ENCODE peak calls at places on chromosomes 1 and 21, in seven cellular contexts. One of them, this sample, is unnamed.
A peak's percentile ranks its signal among the peaks of the same experiment; 100 is the strongest.

GRCh38 chr1:2650967-2651645 is 18.3 kb upstream of the MMEL1 start:
- DNase-seq in mucosa of descending colon: peak; percentile 6
- DNase-seq in spleen: peak; percentile 37
- DNase-seq in progenitor cell of endocrine pancreas: no peak
- DNase-seq in ascending aorta: peak; percentile 55
- DNase-seq in left lung: no peak
- DNase-seq in endodermal cell: no peak
- DNase-seq in this sample: no peak

GRCh38 chr1:111214884-111215283 is 12.6 kb upstream of the CHI3L2 start:
- DNase-seq in mucosa of descending colon: no peak
- DNase-seq in spleen: no peak
- DNase-seq in progenitor cell of endocrine pancreas: no peak
- DNase-seq in ascending aorta: no peak
- DNase-seq in left lung: no peak
- DNase-seq in endodermal cell: no peak
- DNase-seq in this sample: no peak

GRCh38 chr21:43190544-43191340 is 21.9 kb downstream of the CRYAA start:
- DNase-seq in mucosa of descending colon: peak; percentile 15
- DNase-seq in spleen: peak; percentile 41
- DNase-seq in progenitor cell of endocrine pancreas: peak; percentile 3
- DNase-seq in ascending aorta: peak; percentile 53
- DNase-seq in left lung: peak; percentile 15
- DNase-seq in endodermal cell: peak; percentile 42
- DNase-seq in this sample: no peak

GRCh38 chr1:31063636-31064035 is 1.9 kb downstream of the PUM1 start:
- DNase-seq in mucosa of descending colon: no peak
- DNase-seq in spleen: no peak
- DNase-seq in progenitor cell of endocrine pancreas: no peak
- DNase-seq in ascending aorta: no peak
- DNase-seq in left lung: no peak
- DNase-seq in endodermal cell: no peak
- DNase-seq in this sample: no peak

GRCh38 chr1:15469836-15470495 is 5.9 kb upstream of the CELA2B start:
- DNase-seq in mucosa of descending colon: no peak
- DNase-seq in spleen: no peak
- DNase-seq in progenitor cell of endocrine pancreas: no peak
- DNase-seq in ascending aorta: no peak
- DNase-seq in left lung: no peak
- DNase-seq in endodermal cell: no peak
- DNase-seq in this sample: no peak

GRCh38 chr1:222777977-222778376 is 36.9 kb upstream of the DISP1 start:
- DNase-seq in mucosa of descending colon: no peak
- DNase-seq in spleen: no peak
- DNase-seq in progenitor cell of endocrine pancreas: no peak
- DNase-seq in ascending aorta: no peak
- DNase-seq in left lung: no peak
- DNase-seq in endodermal cell: no peak
- DNase-seq in this sample: no peak

GRCh38 chr1:6113745-6114144 is 66.4 kb downstream of the CHD5 start:
- DNase-seq in mucosa of descending colon: no peak
- DNase-seq in spleen: peak; percentile 34
- DNase-seq in progenitor cell of endocrine pancreas: no peak
- DNase-seq in ascending aorta: no peak
- DNase-seq in left lung: no peak
- DNase-seq in endodermal cell: no peak
- DNase-seq in this sample: no peak

GRCh38 chr1:111436726-111437125 is 9.2 kb upstream of the OVGP1 start:
- DNase-seq in mucosa of descending colon: no peak
- DNase-seq in spleen: no peak
- DNase-seq in progenitor cell of endocrine pancreas: no peak
- DNase-seq in ascending aorta: no peak
- DNase-seq in left lung: no peak
- DNase-seq in endodermal cell: no peak
- DNase-seq in this sample: no peak

GRCh38 chr1:194004146-194004545 is 817.7 kb upstream of the B3GALT2 start:
- DNase-seq in mucosa of descending colon: no peak
- DNase-seq in spleen: no peak
- DNase-seq in progenitor cell of endocrine pancreas: no peak
- DNase-seq in ascending aorta: no peak
- DNase-seq in left lung: no peak
- DNase-seq in endodermal cell: no peak
- DNase-seq in this sample: no peak

GRCh38 chr1:156689035-156689959 is 12.1 kb upstream of the NES start:
- DNase-seq in mucosa of descending colon: peak; percentile 80
- DNase-seq in spleen: peak; percentile 91
- DNase-seq in progenitor cell of endocrine pancreas: peak; percentile 76
- DNase-seq in ascending aorta: peak; percentile 89
- DNase-seq in left lung: peak; percentile 73
- DNase-seq in endodermal cell: peak; percentile 97
- DNase-seq in this sample: peak; percentile 68

GRCh38 chr1:186206046-186206564 is 168.9 kb downstream of the TPR start:
- DNase-seq in mucosa of descending colon: no peak
- DNase-seq in spleen: no peak
- DNase-seq in progenitor cell of endocrine pancreas: no peak
- DNase-seq in ascending aorta: no peak
- DNase-seq in left lung: no peak
- DNase-seq in endodermal cell: no peak
- DNase-seq in this sample: no peak

GRCh38 chr1:166164995-166165660 is 1.7 kb downstream of the FAM78B start:
- DNase-seq in mucosa of descending colon: peak; percentile 63
- DNase-seq in spleen: peak; percentile 80
- DNase-seq in progenitor cell of endocrine pancreas: peak; percentile 51
- DNase-seq in ascending aorta: peak; percentile 66
- DNase-seq in left lung: no peak
- DNase-seq in endodermal cell: peak; percentile 92
- DNase-seq in this sample: no peak
- TF ChIP-seq CTCF in mucosa of descending colon: peak; percentile 33
- TF ChIP-seq CTCF in spleen: no peak
- TF ChIP-seq CTCF in progenitor cell of endocrine pancreas: peak; percentile 74
- TF ChIP-seq CTCF in ascending aorta: peak; percentile 55
- TF ChIP-seq CTCF in left lung: peak; percentile 28
- TF ChIP-seq CTCF in endodermal cell: peak; percentile 86
- TF ChIP-seq CTCF in this sample: no peak

DNA sequence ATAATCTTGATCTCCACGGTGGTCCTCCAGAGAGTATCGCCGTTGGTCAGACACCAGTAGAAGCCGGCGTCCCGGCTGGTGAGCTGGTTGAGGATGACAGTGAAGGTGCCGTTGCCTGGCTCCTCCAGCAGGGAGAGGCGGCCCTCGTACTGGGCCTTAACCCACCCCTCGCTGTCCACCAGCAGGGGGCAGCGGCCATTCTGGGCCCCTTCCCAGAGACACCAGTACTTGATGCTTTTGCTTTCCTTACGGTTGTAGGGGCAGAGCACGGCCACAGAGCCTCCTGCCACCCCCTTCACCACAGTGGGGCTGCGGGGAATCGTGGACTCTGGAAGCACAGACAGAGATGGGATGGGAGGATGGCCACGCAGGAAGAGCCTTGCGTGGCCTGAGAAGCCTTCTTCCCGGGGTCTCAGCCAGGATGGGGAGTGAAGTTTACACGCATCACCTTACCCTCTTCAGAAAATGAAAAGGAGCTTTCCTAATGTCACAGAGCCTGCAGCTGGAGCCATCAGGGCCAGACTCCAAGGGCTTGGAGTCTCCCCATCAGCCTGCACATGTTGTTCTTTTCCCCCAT is 10.7 kb downstream of the PIGR start:
- DNase-seq in mucosa of descending colon: peak; percentile 71
- DNase-seq in spleen: no peak
- DNase-seq in progenitor cell of endocrine pancreas: peak; percentile 61
- DNase-seq in ascending aorta: no peak
- DNase-seq in left lung: no peak
- DNase-seq in endodermal cell: peak; percentile 94
- DNase-seq in this sample: no peak
- TF ChIP-seq CTCF in mucosa of descending colon: no peak
- TF ChIP-seq CTCF in spleen: peak; percentile 59
- TF ChIP-seq CTCF in progenitor cell of endocrine pancreas: peak; percentile 89
- TF ChIP-seq CTCF in ascending aorta: peak; percentile 34
- TF ChIP-seq CTCF in left lung: peak; percentile 38
- TF ChIP-seq CTCF in endodermal cell: peak; percentile 98
- TF ChIP-seq CTCF in this sample: no peak

GRCh38 chr1:81489372-81489934 is 311.3 kb upstream of the ADGRL2 start:
- DNase-seq in mucosa of descending colon: no peak
- DNase-seq in spleen: no peak
- DNase-seq in progenitor cell of endocrine pancreas: no peak
- DNase-seq in ascending aorta: no peak
- DNase-seq in left lung: no peak
- DNase-seq in endodermal cell: no peak
- DNase-seq in this sample: no peak

DNA sequence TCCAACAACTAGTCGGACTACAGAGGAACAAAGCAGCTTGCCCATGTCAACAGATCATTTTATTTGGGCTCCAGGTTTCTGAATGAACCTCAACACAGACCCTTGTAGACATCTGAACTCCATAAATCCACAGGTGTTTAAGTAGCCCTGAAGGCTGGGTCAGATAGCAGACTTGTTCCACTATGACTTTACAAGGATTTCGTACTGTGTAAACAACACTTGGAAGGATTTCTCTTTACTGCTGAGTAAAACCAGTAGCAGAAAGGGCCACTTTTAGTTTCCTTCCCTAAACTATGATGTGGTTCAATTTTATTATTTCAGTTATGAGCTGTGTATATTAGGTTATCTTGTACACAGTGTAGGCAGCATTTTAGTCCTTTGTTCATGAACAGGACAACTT is 316.4 kb upstream of the ADGRL2 start:
- DNase-seq in mucosa of descending colon: no peak
- DNase-seq in spleen: no peak
- DNase-seq in progenitor cell of endocrine pancreas: no peak
- DNase-seq in ascending aorta: no peak
- DNase-seq in left lung: no peak
- DNase-seq in endodermal cell: no peak
- DNase-seq in this sample: no peak
- TF ChIP-seq CTCF in mucosa of descending colon: no peak
- TF ChIP-seq CTCF in spleen: no peak
- TF ChIP-seq CTCF in progenitor cell of endocrine pancreas: no peak
- TF ChIP-seq CTCF in ascending aorta: no peak
- TF ChIP-seq CTCF in left lung: no peak
- TF ChIP-seq CTCF in endodermal cell: no peak
- TF ChIP-seq CTCF in this sample: no peak

GRCh38 chr1:59971464-59971911 is 44.9 kb upstream of the CYP2J2 start:
- DNase-seq in mucosa of descending colon: peak; percentile 83
- DNase-seq in spleen: peak; percentile 83
- DNase-seq in progenitor cell of endocrine pancreas: peak; percentile 66
- DNase-seq in ascending aorta: peak; percentile 81
- DNase-seq in left lung: peak; percentile 54
- DNase-seq in endodermal cell: peak; percentile 93
- DNase-seq in this sample: no peak

GRCh38 chr1:59976194-59977074 is 49.9 kb upstream of the CYP2J2 start:
- DNase-seq in mucosa of descending colon: peak; percentile 78
- DNase-seq in spleen: peak; percentile 81
- DNase-seq in progenitor cell of endocrine pancreas: peak; percentile 55
- DNase-seq in ascending aorta: peak; percentile 84
- DNase-seq in left lung: peak; percentile 43
- DNase-seq in endodermal cell: peak; percentile 92
- DNase-seq in this sample: peak; percentile 25

GRCh38 chr1:59967780-59968179 is 41.2 kb upstream of the CYP2J2 start:
- DNase-seq in mucosa of descending colon: no peak
- DNase-seq in spleen: no peak
- DNase-seq in progenitor cell of endocrine pancreas: no peak
- DNase-seq in ascending aorta: no peak
- DNase-seq in left lung: no peak
- DNase-seq in endodermal cell: no peak
- DNase-seq in this sample: no peak

GRCh38 chr1:59973719-59974118 is 47.1 kb upstream of the CYP2J2 start:
- DNase-seq in mucosa of descending colon: no peak
- DNase-seq in spleen: no peak
- DNase-seq in progenitor cell of endocrine pancreas: no peak
- DNase-seq in ascending aorta: no peak
- DNase-seq in left lung: no peak
- DNase-seq in endodermal cell: no peak
- DNase-seq in this sample: no peak

DNA sequence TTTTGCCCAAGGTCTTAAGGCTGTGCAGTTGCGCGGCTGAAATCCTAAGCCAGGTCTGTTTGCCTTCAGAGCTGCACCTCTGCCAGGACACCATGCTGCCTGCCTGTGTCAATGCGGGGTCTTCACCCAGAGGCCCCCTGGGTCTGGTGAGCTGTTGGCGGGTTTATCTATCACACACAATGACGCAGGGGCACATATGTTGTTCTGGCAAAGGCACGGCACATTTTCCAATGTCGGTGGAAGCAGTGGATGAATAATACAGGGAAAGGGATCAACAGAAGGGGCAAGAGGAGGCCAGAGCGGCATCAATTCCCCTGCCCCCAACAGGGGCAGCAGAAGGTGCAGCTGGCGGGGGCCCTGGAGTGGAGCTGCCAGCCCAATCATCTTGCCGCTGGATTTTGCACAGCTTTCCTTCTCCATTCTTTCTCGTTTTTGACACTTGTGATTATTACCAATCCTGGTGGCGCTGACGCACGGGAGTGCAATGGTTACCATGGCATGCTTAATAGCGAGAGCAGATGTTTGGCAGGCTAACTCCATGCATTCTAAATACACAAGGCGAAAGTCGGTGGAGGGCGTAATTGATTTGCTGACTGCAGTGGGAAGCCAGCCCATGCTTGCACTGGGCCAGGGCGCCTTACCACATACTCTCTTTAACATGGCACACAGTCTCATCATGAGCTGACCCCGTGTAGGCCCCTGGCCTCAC is 45.8 kb upstream of the CYP2J2 start:
- DNase-seq in mucosa of descending colon: no peak
- DNase-seq in spleen: no peak
- DNase-seq in progenitor cell of endocrine pancreas: no peak
- DNase-seq in ascending aorta: no peak
- DNase-seq in left lung: no peak
- DNase-seq in endodermal cell: no peak
- DNase-seq in this sample: no peak
- TF ChIP-seq CTCF in mucosa of descending colon: no peak
- TF ChIP-seq CTCF in spleen: no peak
- TF ChIP-seq CTCF in progenitor cell of endocrine pancreas: no peak
- TF ChIP-seq CTCF in ascending aorta: no peak
- TF ChIP-seq CTCF in left lung: no peak
- TF ChIP-seq CTCF in endodermal cell: no peak
- TF ChIP-seq CTCF in this sample: no peak

This sample was measured in natural killer cell.